ENCODE peak calls at places on chromosomes 11 and 22, in seven cellular contexts. L, E, C, S, J, X and O are unnamed samples. For H3K27me3, the result is how much of the 10 kb centered on the place peaks cover.

GRCh38 chr11:75275581-75275980 is 35.0 kb downstream of the TPBGL start:
- DNase-seq in L (peak), E (peak), C (no peak), S (peak), J (peak), X (no peak), O (peak)

GRCh38 chr11:65414776-65415498 is 7.7 kb upstream of the NEAT1 start:
- DNase-seq in L (peak), E (peak), C (peak), S (no peak), J (peak), X (no peak), O (peak)

GRCh38 chr11:125304111-125304639 is 139.6 kb downstream of the PKNOX2 start:
- DNase-seq in L (no peak), E (no peak), C (peak), S (no peak), J (no peak), X (no peak), O (no peak)

GRCh38 chr11:86695391-86695790 is 23.0 kb upstream of the ME3 start:
- DNase-seq in L (no peak), E (no peak), C (no peak), S (no peak), J (no peak), X (no peak), O (no peak)

GRCh38 chr11:57146301-57146700 is 35.5 kb upstream of the LRRC55 start:
- DNase-seq in L (no peak), E (no peak), C (no peak), S (no peak), J (no peak), X (no peak), O (no peak)

GRCh38 chr11:134140961-134141490 is 72.2 kb downstream of the JAM3 start:
- DNase-seq in L (no peak), E (no peak), C (no peak), S (no peak), J (no peak), X (no peak), O (no peak)

GRCh38 chr11:13169709-13170108 is 107.9 kb upstream of the BMAL1 start:
- DNase-seq in L (no peak), E (no peak), C (peak), S (no peak), J (no peak), X (peak), O (no peak)

GRCh38 chr11:95556342-95557151 is 233.0 kb downstream of the FAM76B start:
- DNase-seq in L (no peak), E (no peak), C (peak), S (peak), J (no peak), X (peak), O (no peak)

GRCh38 chr11:8796926-8797325 is 114.1 kb upstream of the AKIP1 start:
- DNase-seq in L (no peak), E (no peak), C (no peak), S (no peak), J (no peak), X (no peak), O (no peak)

GRCh38 chr11:8381343-8381742 is 117.7 kb upstream of the LMO1 start:
- DNase-seq in L (no peak), E (no peak), C (no peak), S (no peak), J (no peak), X (no peak), O (no peak)

GRCh38 chr11:45857834-45858492 is 10.7 kb downstream of the CRY2 start:
- DNase-seq in L (peak), E (no peak), C (peak), S (no peak), J (peak), X (no peak), O (peak)

GRCh38 chr11:108324587-108324986 is 101.7 kb downstream of the ATM start:
- DNase-seq in L (no peak), E (no peak), C (peak), S (no peak), J (no peak), X (no peak), O (no peak)

GRCh38 chr22:27310966-27311665 is 490.4 kb downstream of the MN1 start:
- DNase-seq in L (no peak), E (no peak), C (no peak), S (peak), J (no peak), X (no peak), O (no peak)

GRCh38 chr11:92627615-92628201 is 341.7 kb upstream of the MTNR1B start:
- DNase-seq in L (no peak), E (no peak), C (no peak), S (no peak), J (no peak), X (no peak), O (no peak)

GRCh38 chr11:9922806-9923205 is 258.9 kb downstream of the SWAP70 start:
- DNase-seq in L (no peak), E (no peak), C (peak), S (peak), J (no peak), X (no peak), O (no peak)

GRCh38 chr11:128415539-128415938 is 171.8 kb downstream of the ETS1 start:
- DNase-seq in L (no peak), E (no peak), C (no peak), S (no peak), J (no peak), X (no peak), O (no peak)

GRCh38 chr11:12725863-12726666 is 51.8 kb downstream of the TEAD1 start:
- DNase-seq in L (no peak), E (no peak), C (peak), S (no peak), J (no peak), X (peak), O (no peak)

GRCh38 chr11:47001666-47002285 is 65.2 kb downstream of the CSTPP1 start:
- DNase-seq in L (no peak), E (no peak), C (peak), S (peak), J (no peak), X (no peak), O (no peak)

GRCh38 chr11:9701799-9702198 is 37.9 kb downstream of the SWAP70 start:
- DNase-seq in L (no peak), E (no peak), C (no peak), S (no peak), J (no peak), X (no peak), O (no peak)

GRCh38 chr11:17875908-17876307 is 136.9 kb downstream of the SERGEF start:
- DNase-seq in L (no peak), E (no peak), C (no peak), S (no peak), J (no peak), X (no peak), O (no peak)

GRCh38 chr11:47523491-47524199 is 29.3 kb downstream of the CELF1 start:
- DNase-seq in L (no peak), E (no peak), C (peak), S (peak), J (no peak), X (peak), O (no peak)

GRCh38 chr11:20448838-20449237 is 61.3 kb downstream of the PRMT3 start:
- DNase-seq in L (no peak), E (no peak), C (no peak), S (peak), J (no peak), X (no peak), O (no peak)

GRCh38 chr11:127926721-127927120 is 660.6 kb downstream of the ETS1 start:
- DNase-seq in L (no peak), E (no peak), C (no peak), S (no peak), J (no peak), X (no peak), O (no peak)

GRCh38 chr11:13339196-13340153 is 61.9 kb downstream of the BMAL1 start:
- DNase-seq in L (no peak), E (no peak), C (peak), S (no peak), J (no peak), X (peak), O (no peak)

GRCh38 chr22:19704355-19705015 is 9.8 kb upstream of the SEPTIN5 start:
- DNase-seq in L (no peak), E (no peak), C (no peak), S (no peak), J (no peak), X (no peak), O (no peak)

GRCh38 chr22:19696504-19697276 is 17.6 kb upstream of the SEPTIN5 start:
- DNase-seq in L (no peak), E (no peak), C (no peak), S (no peak), J (no peak), X (no peak), O (no peak)

GRCh38 chr22:19701420-19702145 is 12.7 kb upstream of the SEPTIN5 start:
- DNase-seq in L (no peak), E (no peak), C (no peak), S (no peak), J (no peak), X (no peak), O (no peak)

GRCh38 chr22:19703869-19704268 is 10.4 kb upstream of the SEPTIN5 start:
- DNase-seq in L (peak), E (no peak), C (no peak), S (no peak), J (no peak), X (no peak), O (peak)

DNA sequence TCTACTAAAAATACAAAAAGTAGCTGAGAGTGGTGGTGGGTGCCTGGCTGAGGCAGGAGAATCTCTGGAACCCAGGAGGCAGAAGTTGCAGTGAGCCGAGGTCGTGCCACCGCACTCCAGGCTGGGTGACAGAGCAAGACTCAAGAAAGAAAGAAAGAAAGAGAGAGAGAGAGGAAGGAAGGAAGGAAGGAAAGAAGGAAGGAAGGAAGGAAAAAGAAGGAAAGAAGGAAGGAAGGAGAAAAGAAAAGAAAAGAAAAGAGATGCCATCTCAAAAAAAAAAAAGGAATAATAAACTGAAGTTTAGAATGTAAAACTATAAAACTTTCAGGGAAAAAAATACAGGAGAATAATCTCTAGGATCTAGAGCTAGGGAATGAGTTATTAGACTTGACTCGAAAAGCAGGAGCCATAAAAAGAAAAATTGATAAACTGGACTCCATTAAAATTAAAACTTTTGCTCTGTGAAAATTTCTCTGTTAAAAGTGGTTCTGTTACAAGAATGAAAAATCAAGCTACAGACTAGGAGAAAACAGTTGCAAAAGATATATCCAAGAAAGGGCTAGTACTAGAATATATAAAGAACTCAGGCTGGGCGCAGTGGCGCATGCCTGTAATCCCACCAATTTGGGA is 13.4 kb upstream of the SEPTIN5 start:
- DNase-seq in L (no peak), E (no peak), C (no peak), S (no peak), J (no peak), X (no peak), O (no peak)
- H3K4me3 ChIP-seq in L (no peak), E (no peak), C (no peak), S (no peak), J (no peak), X (no peak), O (no peak)

DNA sequence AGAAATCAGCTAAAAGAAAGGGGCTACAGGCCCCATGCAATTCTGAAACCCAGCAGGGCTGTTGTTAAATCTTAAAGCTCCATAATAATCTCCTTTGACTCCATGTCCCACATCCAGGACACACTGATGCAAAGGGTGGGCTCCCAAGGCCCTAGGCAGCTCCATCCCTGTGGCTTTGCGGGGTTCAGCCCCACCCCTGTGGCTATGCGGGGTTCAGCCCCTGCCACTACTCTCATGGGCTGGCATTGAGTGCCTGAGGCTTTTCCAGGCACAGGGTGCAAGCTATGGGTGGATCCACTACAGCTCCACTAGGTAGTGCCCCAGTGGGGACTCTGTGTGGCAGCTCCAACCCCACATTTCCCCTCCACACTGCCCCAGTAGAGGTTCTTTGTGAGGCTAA is 8.7 kb upstream of the ZNF280A start:
- DNase-seq in L (no peak), E (no peak), C (no peak), S (no peak), J (no peak), X (no peak), O (no peak)
- H3K27me3 ChIP-seq in L (under half), E (under half), C (under half), S (under half), J (half or more), X (under half), O (under half)

GRCh38 chr11:289145-289705 is 299 bp downstream of the PGGHG start:
- DNase-seq in L (no peak), E (peak), C (no peak), S (no peak), J (no peak), X (no peak), O (no peak)
- H3K27ac ChIP-seq in L (peak), E (peak), C (no peak), S (no peak), J (peak), X (no peak), O (peak)

DNA sequence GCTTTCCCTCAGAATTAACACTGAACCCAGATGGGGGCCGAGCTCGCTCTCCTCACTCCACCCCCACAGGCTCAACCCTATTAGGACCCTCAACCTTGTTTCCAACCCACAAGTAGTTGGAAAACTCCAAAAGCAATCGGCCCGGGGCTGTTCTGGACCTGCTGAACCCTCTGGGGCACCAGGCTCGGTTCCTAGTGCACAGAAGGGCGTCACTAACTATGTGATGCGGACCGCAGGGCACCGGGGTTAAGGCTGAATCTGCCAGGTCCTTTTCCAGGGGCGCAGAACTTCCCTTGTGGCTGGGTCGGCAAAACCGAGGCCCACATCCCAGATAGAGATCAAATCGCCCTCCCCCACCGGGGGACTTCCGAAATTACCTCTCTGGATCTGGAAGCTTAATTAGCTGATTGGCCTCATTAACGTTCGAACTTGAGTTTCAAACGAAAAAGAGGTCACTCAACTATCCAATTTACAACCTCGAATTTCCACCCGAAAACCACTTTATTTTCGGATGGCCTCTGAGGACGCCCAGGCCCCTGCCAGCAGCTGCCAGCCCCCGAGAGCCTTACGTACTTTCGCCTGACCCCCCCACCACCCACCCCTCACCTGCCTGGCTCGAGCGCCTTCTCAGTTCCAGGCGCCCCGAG is 1.7 kb downstream of the SHANK2 start:
- DNase-seq in L (no peak), E (peak), C (no peak), S (no peak), J (no peak), X (no peak), O (no peak)
- H3K4me3 ChIP-seq in L (peak), E (peak), C (peak), S (no peak), J (no peak), X (peak), O (peak)

DNA sequence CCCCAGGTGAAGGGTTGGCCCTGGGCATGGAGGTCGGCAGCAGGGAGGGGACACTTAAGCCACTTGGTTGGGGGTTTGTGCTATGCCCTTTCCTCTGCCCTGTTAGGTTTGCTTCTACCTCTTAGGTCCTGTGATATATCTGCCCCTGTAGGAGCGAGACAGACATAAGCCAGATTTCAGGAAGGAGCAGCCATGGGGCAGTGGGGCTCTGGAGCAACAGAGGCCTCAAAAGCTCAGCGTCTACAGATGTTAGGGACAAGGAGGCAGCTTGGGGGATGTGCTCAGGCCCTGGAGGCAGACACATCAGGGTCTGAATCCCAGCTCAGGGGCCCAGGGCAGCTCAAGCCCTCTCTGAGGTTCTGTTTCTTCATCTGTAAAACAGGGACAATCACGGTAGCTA is 27.2 kb upstream of the KCNQ1OT1 start:
- DNase-seq in L (no peak), E (no peak), C (peak), S (peak), J (no peak), X (no peak), O (no peak)
- H3K27me3 ChIP-seq in L (under half), E (under half), C (under half), S (under half), J (under half), X (under half), O (under half)

GRCh38 chr22:20116376-20116950 is 559 bp downstream of the RANBP1 start:
- DNase-seq in L (no peak), E (no peak), C (no peak), S (no peak), J (peak), X (no peak), O (peak)
- H3K27ac ChIP-seq in L (peak), E (peak), C (peak), S (no peak), J (peak), X (peak), O (peak)